ENCODE peak calls at places on chromosomes 1 and 21, in ten cellular contexts. Y, W, X, G, U, Q, V, K, B and C are unnamed samples. For H3K4me1, the result is how much of the 10 kb centered on the place peaks cover.

GRCh38 chr1:164781980-164782379 is 223.0 kb downstream of the PBX1 start:
- DNase-seq in Y (no peak), W (no peak), X (no peak), G (no peak), U (no peak), Q (no peak), V (no peak), K (no peak), B (no peak), C (no peak)

GRCh38 chr1:245591346-245592082 is 436.7 kb downstream of the KIF26B start:
- DNase-seq in Y (no peak), W (no peak), X (no peak), G (peak), U (no peak), Q (no peak), V (no peak), K (no peak), B (no peak), C (no peak)

GRCh38 chr21:34726627-34727337 is 58.0 kb downstream of the CLIC6 start:
- DNase-seq in Y (no peak), W (no peak), X (peak), G (no peak), U (peak), Q (no peak), V (no peak), K (no peak), B (no peak), C (no peak)

GRCh38 chr1:25088946-25089345 is 143.4 kb downstream of the SYF2 start:
- DNase-seq in Y (no peak), W (no peak), X (no peak), G (no peak), U (no peak), Q (no peak), V (no peak), K (no peak), B (no peak), C (no peak)

GRCh38 chr1:246152986-246153431 is 354.1 kb downstream of the SMYD3 start:
- DNase-seq in Y (no peak), W (no peak), X (no peak), G (no peak), U (no peak), Q (no peak), V (no peak), K (no peak), B (no peak), C (no peak)

GRCh38 chr1:205373022-205373421 is 16.3 kb upstream of the KLHDC8A start:
- DNase-seq in Y (no peak), W (no peak), X (peak), G (no peak), U (no peak), Q (no peak), V (peak), K (no peak), B (no peak), C (no peak)

GRCh38 chr1:185551008-185551407 is 183.2 kb upstream of the HMCN1 start:
- DNase-seq in Y (no peak), W (no peak), X (no peak), G (peak), U (no peak), Q (no peak), V (no peak), K (no peak), B (no peak), C (no peak)

GRCh38 chr1:102089791-102090190 is 93.1 kb upstream of the OLFM3 start:
- DNase-seq in Y (no peak), W (no peak), X (no peak), G (no peak), U (no peak), Q (no peak), V (no peak), K (no peak), B (no peak), C (no peak)

GRCh38 chr1:42176902-42177519 is 12.5 kb upstream of the GUCA2A start:
- DNase-seq in Y (peak), W (no peak), X (peak), G (peak), U (peak), Q (no peak), V (no peak), K (peak), B (peak), C (no peak)

GRCh38 chr1:111541721-111542120 is 38.3 kb upstream of the ADORA3 start:
- DNase-seq in Y (peak), W (no peak), X (peak), G (no peak), U (no peak), Q (no peak), V (no peak), K (no peak), B (no peak), C (no peak)

GRCh38 chr1:193542668-193543067 is 356.3 kb upstream of the B3GALT2 start:
- DNase-seq in Y (no peak), W (no peak), X (peak), G (no peak), U (peak), Q (no peak), V (no peak), K (no peak), B (peak), C (no peak)

GRCh38 chr1:160117709-160118183 is 2.2 kb downstream of the ATP1A2 start:
- DNase-seq in Y (no peak), W (peak), X (peak), G (no peak), U (peak), Q (no peak), V (no peak), K (peak), B (peak), C (no peak)

GRCh38 chr1:187465441-187465840 is 636.7 kb downstream of the PLA2G4A start:
- DNase-seq in Y (no peak), W (no peak), X (no peak), G (no peak), U (no peak), Q (no peak), V (no peak), K (no peak), B (no peak), C (no peak)

GRCh38 chr1:18230840-18231239 is 123.2 kb downstream of the IGSF21 start:
- DNase-seq in Y (no peak), W (no peak), X (no peak), G (no peak), U (no peak), Q (no peak), V (no peak), K (no peak), B (no peak), C (no peak)

GRCh38 chr1:76465030-76465429 is 390.5 kb downstream of the ST6GALNAC3 start:
- DNase-seq in Y (no peak), W (no peak), X (no peak), G (no peak), U (peak), Q (no peak), V (no peak), K (no peak), B (no peak), C (no peak)

GRCh38 chr1:77282187-77282865 is 507 bp downstream of the AK5 start:
- DNase-seq in Y (peak), W (no peak), X (peak), G (peak), U (peak), Q (peak), V (no peak), K (peak), B (peak), C (no peak)

GRCh38 chr1:56378376-56379070 is 200.8 kb downstream of the PLPP3 start:
- DNase-seq in Y (no peak), W (no peak), X (no peak), G (no peak), U (no peak), Q (no peak), V (no peak), K (no peak), B (peak), C (no peak)

GRCh38 chr1:210684466-210685294 is 356.0 kb downstream of the HHAT start:
- DNase-seq in Y (no peak), W (no peak), X (no peak), G (no peak), U (no peak), Q (no peak), V (no peak), K (no peak), B (no peak), C (no peak)

GRCh38 chr1:178774263-178774662 is 49.2 kb downstream of the RALGPS2 start:
- DNase-seq in Y (no peak), W (no peak), X (no peak), G (no peak), U (peak), Q (no peak), V (no peak), K (no peak), B (peak), C (no peak)

GRCh38 chr1:113090051-113090450 is 17.1 kb downstream of the LRIG2 start:
- DNase-seq in Y (no peak), W (no peak), X (no peak), G (no peak), U (no peak), Q (no peak), V (no peak), K (no peak), B (no peak), C (no peak)
- H3K4me1 ChIP-seq in Y (under half), W (under half), X (under half), G (under half), U (under half), Q (under half), V (under half), K (under half), B (under half), C (under half)

DNA sequence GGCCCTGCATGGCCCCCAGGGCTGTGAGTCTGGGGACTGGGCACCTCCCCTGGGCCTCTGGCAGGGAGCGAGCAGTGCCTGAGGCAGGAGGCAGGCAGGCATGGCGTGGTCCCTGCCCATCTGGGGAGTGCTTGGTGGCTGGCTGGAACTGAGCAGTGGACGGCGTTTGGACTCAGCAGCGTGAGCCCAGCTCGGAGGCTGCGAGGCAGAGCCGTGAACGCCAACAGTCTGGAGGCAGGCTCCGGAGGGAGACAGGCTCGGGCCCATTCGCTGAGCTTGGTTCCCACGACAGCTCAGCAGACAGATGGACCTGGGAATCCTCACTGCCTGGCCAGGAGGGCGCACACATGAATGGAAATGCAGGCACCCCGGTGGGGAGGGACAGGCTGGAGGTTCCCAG is 160.7 kb upstream of the POU3F1 start:
- DNase-seq in Y (no peak), W (no peak), X (no peak), G (no peak), U (no peak), Q (no peak), V (no peak), K (no peak), B (no peak), C (no peak)
- H3K4me1 ChIP-seq in Y (under half), W (under half), X (under half), G (under half), U (under half), Q (under half), V (under half), K (under half), B (under half), C (under half)

GRCh38 chr21:41210405-41211040 is 42.6 kb downstream of the BACE2 start:
- DNase-seq in Y (no peak), W (no peak), X (peak), G (no peak), U (no peak), Q (no peak), V (no peak), K (peak), B (peak), C (no peak)

GRCh38 chr21:41207401-41208388 is 39.7 kb downstream of the BACE2 start:
- DNase-seq in Y (no peak), W (peak), X (no peak), G (no peak), U (peak), Q (peak), V (no peak), K (no peak), B (peak), C (no peak)

GRCh38 chr21:41208946-41209345 is 41.0 kb downstream of the BACE2 start:
- DNase-seq in Y (no peak), W (no peak), X (no peak), G (no peak), U (no peak), Q (no peak), V (no peak), K (no peak), B (no peak), C (no peak)

GRCh38 chr21:41213081-41213480 is 45.1 kb downstream of the BACE2 start:
- DNase-seq in Y (no peak), W (no peak), X (no peak), G (no peak), U (no peak), Q (no peak), V (no peak), K (peak), B (no peak), C (no peak)

GRCh38 chr21:41211041-41211426 is 43.1 kb downstream of the BACE2 start:
- DNase-seq in Y (no peak), W (no peak), X (no peak), G (no peak), U (no peak), Q (no peak), V (no peak), K (no peak), B (no peak), C (no peak)
- H3K4me1 ChIP-seq in Y (under half), W (under half), X (under half), G (under half), U (under half), Q (under half), V (under half), K (under half), B (under half), C (under half)

GRCh38 chr1:168720839-168721238 is 8.2 kb downstream of the DPT start:
- DNase-seq in Y (no peak), W (no peak), X (no peak), G (no peak), U (no peak), Q (no peak), V (no peak), K (no peak), B (no peak), C (no peak)
- H3K4me1 ChIP-seq in Y (under half), W (under half), X (under half), G (under half), U (under half), Q (under half), V (under half), K (under half), B (under half), C (under half)

GRCh38 chr1:10651793-10652192 is 144.7 kb downstream of the CASZ1 start:
- DNase-seq in Y (no peak), W (no peak), X (peak), G (peak), U (no peak), Q (no peak), V (no peak), K (no peak), B (no peak), C (no peak)
- H3K4me1 ChIP-seq in Y (under half), W (under half), X (under half), G (under half), U (under half), Q (under half), V (under half), K (under half), B (under half), C (under half)